ENCODE peak calls at places on chromosome 21, in ten cellular contexts. N is gastrocnemius medialis, F is heart left ventricle, B is body of pancreas, U is HCT116, Z is right lobe of liver, X is GM12878, C is IMR-90, V is upper lobe of left lung, Y is K562. O is an unnamed sample.

GRCh38 chr21:41280115-41280919 is 36.3 kb upstream of the FAM3B start:
- ATAC-seq in N (no peak), F (peak; percentile 44), B (peak; percentile 28), U (no peak), Z (no peak), X (no peak), C (peak; percentile 53), V (peak; percentile 70), Y (no peak), O (peak; percentile 67)

GRCh38 chr21:37414292-37415253 is 48.0 kb downstream of the DYRK1A start:
- ATAC-seq in N (no peak), F (no peak), B (no peak), U (no peak), Z (no peak), X (peak; percentile 60), C (no peak), V (no peak), Y (peak; percentile 12), O (no peak)

GRCh38 chr21:38984982-38985422 is 179.3 kb downstream of the ETS2 start:
- ATAC-seq in N (no peak), F (peak; percentile 21), B (peak; percentile 27), U (no peak), Z (peak; percentile 53), X (peak; percentile 7), C (peak; percentile 19), V (peak; percentile 77), Y (no peak), O (no peak)

GRCh38 chr21:38244407-38244787 is 12.4 kb upstream of the KCNJ15 start:
- ATAC-seq in N (no peak), F (no peak), B (no peak), U (no peak), Z (no peak), X (peak; percentile 42), C (no peak), V (no peak), Y (no peak), O (no peak)

GRCh38 chr21:33847586-33848251 is 67.9 kb downstream of the ATP5PO start:
- ATAC-seq in N (no peak), F (no peak), B (no peak), U (no peak), Z (no peak), X (no peak), C (no peak), V (no peak), Y (no peak), O (no peak)

GRCh38 chr21:15534450-15534886 is 195.3 kb upstream of the USP25 start:
- ATAC-seq in N (no peak), F (no peak), B (no peak), U (no peak), Z (no peak), X (no peak), C (no peak), V (no peak), Y (no peak), O (no peak)

GRCh38 chr21:25550352-25550751 is 56.9 kb downstream of the MRPL39 start:
- ATAC-seq in N (no peak), F (no peak), B (no peak), U (no peak), Z (no peak), X (no peak), C (no peak), V (no peak), Y (no peak), O (no peak)

GRCh38 chr21:29689753-29690152 is 250.0 kb downstream of the GRIK1 start:
- ATAC-seq in N (no peak), F (no peak), B (no peak), U (no peak), Z (no peak), X (no peak), C (no peak), V (no peak), Y (no peak), O (no peak)

GRCh38 chr21:17793271-17793670 is 25.9 kb downstream of the C21orf91 start:
- ATAC-seq in N (no peak), F (no peak), B (no peak), U (no peak), Z (no peak), X (no peak), C (no peak), V (no peak), Y (no peak), O (no peak)

GRCh38 chr21:35581640-35582039 is 478.7 kb downstream of the SETD4 start:
- ATAC-seq in N (no peak), F (no peak), B (no peak), U (no peak), Z (no peak), X (no peak), C (no peak), V (no peak), Y (no peak), O (no peak)

GRCh38 chr21:35586305-35586704 is 474.0 kb downstream of the SETD4 start:
- ATAC-seq in N (no peak), F (no peak), B (peak; percentile 24), U (no peak), Z (peak; percentile 83), X (no peak), C (no peak), V (no peak), Y (no peak), O (no peak)

GRCh38 chr21:35585155-35585554 is 475.2 kb downstream of the SETD4 start:
- ATAC-seq in N (no peak), F (no peak), B (no peak), U (no peak), Z (no peak), X (no peak), C (no peak), V (no peak), Y (no peak), O (no peak)

GRCh38 chr21:35585878-35586277 is 474.4 kb downstream of the SETD4 start:
- ATAC-seq in N (no peak), F (no peak), B (no peak), U (no peak), Z (no peak), X (no peak), C (no peak), V (no peak), Y (no peak), O (no peak)

DNA sequence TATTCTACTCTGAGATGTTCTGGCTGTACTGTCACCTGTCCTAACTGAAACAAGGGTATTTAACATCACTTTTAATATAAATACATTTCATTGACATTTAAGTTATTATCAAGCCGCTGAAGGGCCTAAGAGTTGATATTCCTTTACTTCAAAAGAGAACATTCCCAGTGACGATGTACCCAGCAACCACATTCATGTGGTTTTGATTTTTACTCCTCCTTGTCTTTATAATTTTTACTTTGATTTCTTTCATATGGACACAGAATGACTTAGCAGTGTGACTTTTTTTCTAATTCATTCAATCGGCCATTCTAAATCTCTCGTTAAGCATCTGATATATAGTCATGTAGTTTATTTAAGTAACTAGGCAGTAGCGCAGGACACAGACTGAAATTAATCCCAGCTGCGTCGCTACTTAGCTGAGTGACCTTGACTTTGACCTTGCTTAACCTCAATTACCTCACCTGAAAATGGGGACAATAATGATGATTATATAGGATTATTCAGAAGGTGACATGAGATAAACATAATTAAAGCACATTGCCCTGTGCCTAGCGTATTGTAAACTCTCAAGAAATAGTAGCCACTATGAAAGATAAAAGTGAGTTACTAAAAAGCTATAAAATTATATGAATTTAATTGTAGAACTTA is 476.6 kb downstream of the SETD4 start:
- ATAC-seq in N (no peak), F (no peak), B (no peak), U (no peak), Z (no peak), X (no peak), C (no peak), V (no peak), Y (no peak), O (no peak)
- H3K27me3 ChIP-seq in N (no peaks in the 10 kb centered on the region), F (no peaks in the 10 kb centered on the region), B (no peaks in the 10 kb centered on the region), U (no peaks in the 10 kb centered on the region), Z (no peaks in the 10 kb centered on the region), X (no peaks in the 10 kb centered on the region), C (no peaks in the 10 kb centered on the region), V (no peaks in the 10 kb centered on the region), Y (peaks cover 5% of the 10 kb centered on the region), O (peaks cover 13% of the 10 kb centered on the region)

GRCh38 chr21:46155514-46156377 is at the start of gene FTCD:
- ATAC-seq in N (no peak), F (no peak), B (no peak), U (no peak), Z (peak; percentile 81), X (no peak), C (no peak), V (no peak), Y (no peak), O (no peak)
- TF ChIP-seq POLR2A in N (no peak), F (no peak), B (no peak), U (no peak), Z (peak; percentile 91), X (no peak), C (no peak), V (no peak), Y (no peak), O (no peak)

DNA sequence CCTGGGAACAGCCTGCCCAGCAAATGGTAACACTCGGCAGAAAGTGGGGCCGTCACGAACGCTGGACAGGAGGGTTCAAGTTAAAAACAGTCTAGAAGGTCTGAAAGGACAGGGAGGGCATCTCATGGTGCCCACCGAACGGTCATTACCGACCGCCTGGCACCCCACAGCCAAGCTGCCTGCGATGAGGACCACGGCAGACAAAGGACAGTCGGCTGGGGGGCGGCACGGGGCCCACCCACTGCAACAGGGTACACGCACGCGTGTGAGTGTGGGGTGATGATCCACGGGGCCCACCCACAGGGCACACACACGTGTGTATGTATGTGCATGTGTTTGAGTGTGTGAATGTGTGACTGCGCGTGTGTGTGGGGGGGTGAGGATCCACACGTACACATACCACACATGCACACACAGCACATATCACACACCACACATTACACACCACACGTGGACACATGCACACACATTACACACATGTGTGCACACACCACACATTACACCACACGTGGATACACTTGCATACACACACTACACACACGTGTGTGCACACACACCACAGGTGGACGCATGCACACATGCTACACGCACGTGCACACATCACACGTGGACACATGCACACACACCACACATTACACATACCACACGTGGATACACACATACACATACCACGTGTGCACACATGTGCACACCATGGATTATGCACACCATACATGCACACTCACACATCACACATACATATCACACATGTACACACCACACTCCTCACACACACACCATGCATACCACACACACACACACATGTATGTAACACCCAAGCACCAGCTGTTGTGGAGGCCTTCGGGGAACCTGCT is 63.2 kb downstream of the SLC19A1 start:
- ATAC-seq in N (no peak), F (no peak), B (no peak), U (no peak), Z (no peak), X (no peak), C (no peak), V (no peak), Y (no peak), O (no peak)
- H3K36me3 ChIP-seq in N (no peaks in the 10 kb centered on the region), F (peaks cover 62% of the 10 kb centered on the region), B (no peaks in the 10 kb centered on the region), U (no peaks in the 10 kb centered on the region), Z (peaks cover 87% of the 10 kb centered on the region), X (no peaks in the 10 kb centered on the region), C (peaks cover 90% of the 10 kb centered on the region), V (no peaks in the 10 kb centered on the region), Y (peaks cover 11% of the 10 kb centered on the region), O (peaks cover 81% of the 10 kb centered on the region)

DNA sequence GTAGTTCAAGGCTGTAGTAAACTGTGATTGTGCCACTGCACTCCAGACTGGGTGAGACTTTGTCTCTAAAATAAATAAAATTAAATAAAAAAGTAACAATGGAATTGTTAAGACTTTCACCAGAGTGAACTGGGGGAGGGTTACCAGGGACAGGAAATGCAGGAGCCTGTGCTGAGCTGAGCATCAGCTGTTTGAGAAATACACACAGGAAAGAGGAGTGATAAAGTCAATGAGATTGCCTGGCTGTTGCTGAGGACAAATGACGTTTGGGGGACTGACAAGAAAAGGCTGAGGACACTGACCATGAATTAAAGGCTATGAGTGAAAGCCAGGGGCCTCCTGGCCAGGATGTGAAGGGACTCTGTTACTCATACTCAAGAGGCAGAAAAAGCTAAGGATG is 226.3 kb downstream of the SETD4 start:
- ATAC-seq in N (no peak), F (peak; percentile 72), B (no peak), U (no peak), Z (peak; percentile 56), X (no peak), C (no peak), V (no peak), Y (no peak), O (no peak)
- H3K27me3 ChIP-seq in N (no peaks in the 10 kb centered on the region), F (no peaks in the 10 kb centered on the region), B (no peaks in the 10 kb centered on the region), U (no peaks in the 10 kb centered on the region), Z (no peaks in the 10 kb centered on the region), X (no peaks in the 10 kb centered on the region), C (no peaks in the 10 kb centered on the region), V (no peaks in the 10 kb centered on the region), Y (peaks cover 4% of the 10 kb centered on the region), O (peaks cover 26% of the 10 kb centered on the region)

O was measured in gastroesophageal sphincter.